ENCODE peak calls at places on chromosomes 2 and 18, in four cellular contexts. One of them, this sample, is unnamed.

GRCh38 chr2:129056309-129056958 is 737.8 kb upstream of the HS6ST1 start:
- DNase-seq in K562: no peak
- DNase-seq in IMR-90: no peak
- DNase-seq in GM12878: no peak
- DNase-seq in this sample: no peak

GRCh38 chr2:124320072-124320471 is 295.0 kb downstream of the CNTNAP5 start:
- DNase-seq in K562: no peak
- DNase-seq in IMR-90: no peak
- DNase-seq in GM12878: no peak
- DNase-seq in this sample: no peak

GRCh38 chr18:21853972-21854563 is 113.5 kb downstream of the MIB1 start:
- DNase-seq in K562: no peak
- DNase-seq in IMR-90: no peak
- DNase-seq in GM12878: no peak
- DNase-seq in this sample: no peak

GRCh38 chr2:186594001-186594722 is 4.3 kb downstream of the ITGAV start:
- DNase-seq in K562: no peak
- DNase-seq in IMR-90: no peak
- DNase-seq in GM12878: no peak
- DNase-seq in this sample: no peak

GRCh38 chr2:209496586-209496982 is 72.7 kb downstream of the MAP2 start:
- DNase-seq in K562: no peak
- DNase-seq in IMR-90: peak
- DNase-seq in GM12878: no peak
- DNase-seq in this sample: peak

GRCh38 chr2:52810460-52810859 is 957.1 kb upstream of the CHAC2 start:
- DNase-seq in K562: no peak
- DNase-seq in IMR-90: peak
- DNase-seq in GM12878: no peak
- DNase-seq in this sample: peak

GRCh38 chr2:112272669-112273068 is 2.7 kb upstream of the ZC3H6 start:
- DNase-seq in K562: peak
- DNase-seq in IMR-90: no peak
- DNase-seq in GM12878: no peak
- DNase-seq in this sample: no peak

GRCh38 chr2:54708584-54709340 is 14.7 kb upstream of the EML6 start:
- DNase-seq in K562: no peak
- DNase-seq in IMR-90: no peak
- DNase-seq in GM12878: no peak
- DNase-seq in this sample: peak

GRCh38 chr2:85936421-85937068 is 47.8 kb upstream of the ST3GAL5 start:
- DNase-seq in K562: no peak
- DNase-seq in IMR-90: no peak
- DNase-seq in GM12878: no peak
- DNase-seq in this sample: no peak

GRCh38 chr2:235468978-235469694 is 24.7 kb upstream of the AGAP1 start:
- DNase-seq in K562: no peak
- DNase-seq in IMR-90: peak
- DNase-seq in GM12878: no peak
- DNase-seq in this sample: no peak

GRCh38 chr2:99801304-99801909 is 311.6 kb upstream of the REV1 start:
- DNase-seq in K562: no peak
- DNase-seq in IMR-90: no peak
- DNase-seq in GM12878: no peak
- DNase-seq in this sample: no peak

GRCh38 chr2:226995625-226996041 is 159.8 kb downstream of the RHBDD1 start:
- DNase-seq in K562: no peak
- DNase-seq in IMR-90: peak
- DNase-seq in GM12878: no peak
- DNase-seq in this sample: no peak

GRCh38 chr2:55431982-55432627 is 12.4 kb upstream of the CCDC88A start:
- DNase-seq in K562: no peak
- DNase-seq in IMR-90: peak
- DNase-seq in GM12878: no peak
- DNase-seq in this sample: peak

GRCh38 chr2:4715065-4715464 is 977.1 kb upstream of the SOX11 start:
- DNase-seq in K562: no peak
- DNase-seq in IMR-90: no peak
- DNase-seq in GM12878: no peak
- DNase-seq in this sample: peak

GRCh38 chr18:3255611-3256165 is 6.2 kb upstream of the MYL12B start:
- DNase-seq in K562: no peak
- DNase-seq in IMR-90: no peak
- DNase-seq in GM12878: no peak
- DNase-seq in this sample: no peak

GRCh38 chr2:130825231-130825971 is 11.3 kb upstream of the ARHGEF4 start:
- DNase-seq in K562: no peak
- DNase-seq in IMR-90: no peak
- DNase-seq in GM12878: no peak
- DNase-seq in this sample: no peak

GRCh38 chr18:26621161-26622026 is 73.0 kb upstream of the KCTD1 start:
- DNase-seq in K562: peak
- DNase-seq in IMR-90: no peak
- DNase-seq in GM12878: no peak
- DNase-seq in this sample: peak

GRCh38 chr18:24657461-24657860 is 197.0 kb downstream of the HRH4 start:
- DNase-seq in K562: no peak
- DNase-seq in IMR-90: no peak
- DNase-seq in GM12878: no peak
- DNase-seq in this sample: peak

GRCh38 chr2:184734338-184734737 is 136.0 kb downstream of the ZNF804A start:
- DNase-seq in K562: no peak
- DNase-seq in IMR-90: no peak
- DNase-seq in GM12878: no peak
- DNase-seq in this sample: no peak

GRCh38 chr2:108171652-108172051 is 68.1 kb upstream of the SULT1C3 start:
- DNase-seq in K562: no peak
- DNase-seq in IMR-90: no peak
- DNase-seq in GM12878: no peak
- DNase-seq in this sample: no peak

GRCh38 chr2:148813603-148814065 is 61.4 kb upstream of the KIF5C start:
- DNase-seq in K562: peak
- DNase-seq in IMR-90: no peak
- DNase-seq in GM12878: peak
- DNase-seq in this sample: no peak

GRCh38 chr18:57728941-57729511 is 74.1 kb downstream of the ATP8B1 start:
- DNase-seq in K562: no peak
- DNase-seq in IMR-90: peak
- DNase-seq in GM12878: no peak
- DNase-seq in this sample: peak

GRCh38 chr2:171317492-171318125 is 116.2 kb downstream of the METTL8 start:
- DNase-seq in K562: no peak
- DNase-seq in IMR-90: no peak
- DNase-seq in GM12878: peak
- DNase-seq in this sample: no peak

GRCh38 chr2:142165790-142166189 is 35.0 kb upstream of the LRP1B start:
- DNase-seq in K562: no peak
- DNase-seq in IMR-90: peak
- DNase-seq in GM12878: peak
- DNase-seq in this sample: peak

GRCh38 chr2:105925390-105925789 is 180.7 kb downstream of the NCK2 start:
- DNase-seq in K562: no peak
- DNase-seq in IMR-90: no peak
- DNase-seq in GM12878: no peak
- DNase-seq in this sample: no peak

GRCh38 chr18:78082776-78083175 is 833.1 kb downstream of the GALR1 start:
- DNase-seq in K562: no peak
- DNase-seq in IMR-90: no peak
- DNase-seq in GM12878: no peak
- DNase-seq in this sample: no peak

GRCh38 chr2:211823886-211824479 is 714.6 kb downstream of the ERBB4 start:
- DNase-seq in K562: no peak
- DNase-seq in IMR-90: no peak
- DNase-seq in GM12878: no peak
- DNase-seq in this sample: no peak

GRCh38 chr2:187586091-187586632 is 31.9 kb upstream of the TFPI start:
- DNase-seq in K562: no peak
- DNase-seq in IMR-90: peak
- DNase-seq in GM12878: peak
- DNase-seq in this sample: peak

GRCh38 chr2:42875880-42876279 is 83.5 kb upstream of the HAAO start:
- DNase-seq in K562: no peak
- DNase-seq in IMR-90: no peak
- DNase-seq in GM12878: no peak
- DNase-seq in this sample: no peak

GRCh38 chr2:88451647-88452150 is 794 bp downstream of the FOXI3 start:
- DNase-seq in K562: no peak
- DNase-seq in IMR-90: no peak
- DNase-seq in GM12878: no peak
- DNase-seq in this sample: no peak

GRCh38 chr18:2906522-2907458 is 60.0 kb downstream of the EMILIN2 start:
- DNase-seq in K562: peak
- DNase-seq in IMR-90: no peak
- DNase-seq in GM12878: no peak
- DNase-seq in this sample: peak

GRCh38 chr2:9944330-9944758 is 7.1 kb upstream of the GRHL1 start:
- DNase-seq in K562: no peak
- DNase-seq in IMR-90: no peak
- DNase-seq in GM12878: no peak
- DNase-seq in this sample: no peak

GRCh38 chr2:183605440-183605839 is 481.2 kb downstream of the NUP35 start:
- DNase-seq in K562: no peak
- DNase-seq in IMR-90: no peak
- DNase-seq in GM12878: no peak
- DNase-seq in this sample: no peak

GRCh38 chr2:10817413-10817812 is 4.8 kb upstream of the PDIA6 start:
- DNase-seq in K562: no peak
- DNase-seq in IMR-90: no peak
- DNase-seq in GM12878: no peak
- DNase-seq in this sample: no peak

GRCh38 chr2:202771741-202772470 is 99.7 kb downstream of the ICA1L start:
- DNase-seq in K562: no peak
- DNase-seq in IMR-90: peak
- DNase-seq in GM12878: no peak
- DNase-seq in this sample: no peak

GRCh38 chr18:57043241-57043640 is 103.6 kb upstream of the BOD1L2 start:
- DNase-seq in K562: no peak
- DNase-seq in IMR-90: no peak
- DNase-seq in GM12878: no peak
- DNase-seq in this sample: no peak

GRCh38 chr2:40401896-40402295 is 50.0 kb downstream of the SLC8A1 start:
- DNase-seq in K562: no peak
- DNase-seq in IMR-90: peak
- DNase-seq in GM12878: no peak
- DNase-seq in this sample: peak

GRCh38 chr2:129784486-129784885 is 195.0 kb upstream of the RAB6C start:
- DNase-seq in K562: no peak
- DNase-seq in IMR-90: no peak
- DNase-seq in GM12878: no peak
- DNase-seq in this sample: no peak

GRCh38 chr2:18988557-18989232 is 369.7 kb downstream of the OSR1 start:
- DNase-seq in K562: no peak
- DNase-seq in IMR-90: peak
- DNase-seq in GM12878: no peak
- DNase-seq in this sample: no peak
- TF ChIP-seq FOS in K562: no peak
- TF ChIP-seq FOS in IMR-90: no peak
- TF ChIP-seq FOS in GM12878: no peak
- TF ChIP-seq FOS in this sample: no peak

GRCh38 chr2:230434677-230435324 is 18.8 kb downstream of the SP100 start:
- DNase-seq in K562: no peak
- DNase-seq in IMR-90: no peak
- DNase-seq in GM12878: no peak
- DNase-seq in this sample: no peak
- H3K9ac ChIP-seq in K562: no peak
- H3K9ac ChIP-seq in IMR-90: no peak
- H3K9ac ChIP-seq in GM12878: no peak
- H3K9ac ChIP-seq in this sample: no peak

GRCh38 chr2:25001329-25001637 is 29.5 kb upstream of the DNAJC27 start:
- DNase-seq in K562: no peak
- DNase-seq in IMR-90: no peak
- DNase-seq in GM12878: no peak
- DNase-seq in this sample: no peak
- H2AFZ ChIP-seq in K562: no peak
- H2AFZ ChIP-seq in IMR-90: no peak
- H2AFZ ChIP-seq in GM12878: no peak
- H2AFZ ChIP-seq in this sample: no peak

GRCh38 chr2:1504311-1504750 is 91.1 kb downstream of the TPO start:
- DNase-seq in K562: no peak
- DNase-seq in IMR-90: no peak
- DNase-seq in GM12878: no peak
- DNase-seq in this sample: no peak

GRCh38 chr2:1501991-1502390 is 88.7 kb downstream of the TPO start:
- DNase-seq in K562: no peak
- DNase-seq in IMR-90: no peak
- DNase-seq in GM12878: no peak
- DNase-seq in this sample: no peak

GRCh38 chr2:1503471-1504310 is 90.4 kb downstream of the TPO start:
- DNase-seq in K562: no peak
- DNase-seq in IMR-90: no peak
- DNase-seq in GM12878: no peak
- DNase-seq in this sample: no peak

GRCh38 chr2:1502891-1503304 is 89.6 kb downstream of the TPO start:
- DNase-seq in K562: no peak
- DNase-seq in IMR-90: no peak
- DNase-seq in GM12878: no peak
- DNase-seq in this sample: no peak

DNA sequence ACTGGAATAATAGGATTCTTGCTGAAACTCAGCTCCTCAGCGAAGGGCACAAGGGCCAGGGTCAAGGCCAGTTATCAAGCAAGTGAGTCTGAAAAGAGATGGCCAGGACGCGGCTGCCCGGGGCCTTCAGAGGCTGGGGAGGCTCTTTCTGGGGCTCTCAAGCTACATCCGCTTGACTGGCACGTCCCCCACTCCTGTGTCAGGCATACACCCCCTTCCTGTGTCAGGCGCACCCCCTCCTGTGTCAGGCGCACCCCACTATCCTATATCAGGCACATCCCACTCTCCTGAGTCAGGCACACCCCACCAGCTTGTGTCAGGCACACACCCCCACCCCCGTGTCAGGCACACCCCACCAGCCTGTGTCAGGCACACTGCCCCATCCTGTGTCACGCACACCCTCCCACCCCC is 91.8 kb downstream of the TPO start:
- DNase-seq in K562: no peak
- DNase-seq in IMR-90: no peak
- DNase-seq in GM12878: no peak
- DNase-seq in this sample: no peak
- TF ChIP-seq FOS in K562: no peak
- TF ChIP-seq FOS in IMR-90: no peak
- TF ChIP-seq FOS in GM12878: no peak
- TF ChIP-seq FOS in this sample: no peak

GRCh38 chr2:241703128-241703604 is 1.3 kb downstream of the ING5 start:
- DNase-seq in K562: no peak
- DNase-seq in IMR-90: no peak
- DNase-seq in GM12878: no peak
- DNase-seq in this sample: peak
- H3K9ac ChIP-seq in K562: peak
- H3K9ac ChIP-seq in IMR-90: peak
- H3K9ac ChIP-seq in GM12878: peak
- H3K9ac ChIP-seq in this sample: peak

GRCh38 chr2:38106420-38107182 is 30.6 kb upstream of the CYP1B1 start:
- DNase-seq in K562: no peak
- DNase-seq in IMR-90: peak
- DNase-seq in GM12878: no peak
- DNase-seq in this sample: peak
- H2AFZ ChIP-seq in K562: peak
- H2AFZ ChIP-seq in IMR-90: peak
- H2AFZ ChIP-seq in GM12878: peak
- H2AFZ ChIP-seq in this sample: peak